ENCODE peak calls at places on chromosomes 5 and 9, in four cellular contexts. V is Calu3, H is fibroblast of the aortic adventitia, B is lung. L is an unnamed sample.

GRCh38 chr9:6055213-6055612 is 39.8 kb upstream of the RANBP6 start:
- DNase-seq in V (peak; percentile 66), H (peak; percentile 99), B (peak; percentile 71), L (peak; percentile 90)

GRCh38 chr5:55063220-55063863 is 39.1 kb upstream of the GZMA start:
- DNase-seq in V (no peak), H (peak; percentile 39), B (no peak), L (no peak)

GRCh38 chr5:167894631-167895472 is 396.6 kb upstream of the WWC1 start:
- DNase-seq in V (no peak), H (no peak), B (no peak), L (no peak)

GRCh38 chr5:135871268-135871895 is 24.3 kb downstream of the IL9 start:
- DNase-seq in V (no peak), H (no peak), B (no peak), L (no peak)

GRCh38 chr5:466661-467310 is 23.8 kb downstream of the EXOC3 start:
- DNase-seq in V (no peak), H (no peak), B (no peak), L (no peak)

GRCh38 chr9:113626735-113627495 is 163.4 kb downstream of the RGS3 start:
- DNase-seq in V (no peak), H (peak; percentile 39), B (no peak), L (no peak)

GRCh38 chr5:175378444-175379028 is 65.4 kb downstream of the DRD1 start:
- DNase-seq in V (no peak), H (peak; percentile 7), B (no peak), L (no peak)

GRCh38 chr5:51872144-51872543 is 488.9 kb downstream of the ISL1 start:
- DNase-seq in V (no peak), H (no peak), B (no peak), L (no peak)

GRCh38 chr5:96455789-96456188 is 22.7 kb upstream of the PCSK1 start:
- DNase-seq in V (no peak), H (no peak), B (no peak), L (no peak)

GRCh38 chr5:136890431-136891148 is 525.2 kb upstream of the TRPC7 start:
- DNase-seq in V (no peak), H (no peak), B (no peak), L (no peak)

GRCh38 chr9:95644377-95644776 is 127.6 kb upstream of the PTCH1 start:
- DNase-seq in V (no peak), H (no peak), B (no peak), L (peak; percentile 18)

GRCh38 chr9:15453956-15454355 is 31.3 kb downstream of the SNAPC3 start:
- DNase-seq in V (no peak), H (no peak), B (no peak), L (no peak)

GRCh38 chr5:124729687-124730359 is 16.6 kb downstream of the ZNF608 start:
- DNase-seq in V (no peak), H (no peak), B (no peak), L (no peak)

GRCh38 chr5:135097390-135097789 is 63.4 kb upstream of the PITX1 start:
- DNase-seq in V (no peak), H (no peak), B (no peak), L (no peak)

GRCh38 chr5:133460172-133460758 is 152.1 kb downstream of the FSTL4 start:
- DNase-seq in V (peak; percentile 52), H (no peak), B (no peak), L (no peak)

GRCh38 chr5:178547052-178547666 is 43.0 kb downstream of the COL23A1 start:
- DNase-seq in V (no peak), H (no peak), B (no peak), L (no peak)

GRCh38 chr5:140262839-140263238 is 40.1 kb downstream of the PFDN1 start:
- DNase-seq in V (no peak), H (no peak), B (no peak), L (no peak)

GRCh38 chr5:12016149-12016740 is 112.0 kb upstream of the CTNND2 start:
- DNase-seq in V (no peak), H (no peak), B (no peak), L (no peak)

GRCh38 chr5:149969181-149969950 is 8.8 kb downstream of the SLC26A2 start:
- DNase-seq in V (no peak), H (no peak), B (no peak), L (no peak)

GRCh38 chr5:61289669-61290363 is 42.2 kb upstream of the ZSWIM6 start:
- DNase-seq in V (no peak), H (no peak), B (no peak), L (no peak)

GRCh38 chr5:110651507-110651906 is 75.0 kb downstream of the TMEM232 start:
- DNase-seq in V (no peak), H (no peak), B (no peak), L (peak; percentile 4)

GRCh38 chr9:72292874-72293607 is 72.0 kb downstream of the ZFAND5 start:
- DNase-seq in V (peak; percentile 53), H (peak; percentile 90), B (peak; percentile 64), L (peak; percentile 91)

GRCh38 chr5:35745666-35746065 is 111.0 kb upstream of the IL7R start:
- DNase-seq in V (no peak), H (no peak), B (no peak), L (no peak)

GRCh38 chr5:168366124-168366523 is 74.7 kb downstream of the WWC1 start:
- DNase-seq in V (no peak), H (peak; percentile 73), B (no peak), L (peak; percentile 47)

GRCh38 chr5:68292316-68292715 is 76.8 kb downstream of the PIK3R1 start:
- DNase-seq in V (no peak), H (peak; percentile 48), B (no peak), L (no peak)

GRCh38 chr9:70403166-70403565 is 11.3 kb downstream of the KLF9 start:
- DNase-seq in V (no peak), H (no peak), B (no peak), L (no peak)

GRCh38 chr5:174935854-174936474 is 211.6 kb downstream of the MSX2 start:
- DNase-seq in V (peak; percentile 82), H (peak; percentile 46), B (peak; percentile 55), L (peak; percentile 47)

GRCh38 chr9:19049872-19050636 is 827 bp downstream of the RRAGA start:
- DNase-seq in V (no peak), H (peak; percentile 44), B (no peak), L (peak; percentile 10)

GRCh38 chr9:123234853-123235252 is 33.5 kb downstream of the STRBP start:
- DNase-seq in V (no peak), H (no peak), B (no peak), L (no peak)